ENCODE peak calls at places on chromosomes 3 and 15, in four cellular contexts. O is PC-3, G is IMR-90, N is H1. H is an unnamed sample.

GRCh38 chr15:64507293-64507802 is 47.0 kb downstream of the ZNF609 start:
- DNase-seq in O (no peak), G (peak), N (no peak), H (peak)

GRCh38 chr3:45103334-45103733 is 42.8 kb downstream of the CDCP1 start:
- DNase-seq in O (no peak), G (no peak), N (no peak), H (no peak)

GRCh38 chr15:42134617-42135243 is 21.7 kb downstream of the PLA2G4F start:
- DNase-seq in O (peak), G (no peak), N (no peak), H (no peak)

GRCh38 chr15:48397841-48398240 is 66.6 kb downstream of the DUT start:
- DNase-seq in O (no peak), G (no peak), N (no peak), H (no peak)

GRCh38 chr15:50627351-50628055 is 59.1 kb downstream of the TRPM7 start:
- DNase-seq in O (no peak), G (peak), N (no peak), H (no peak)

GRCh38 chr3:12484198-12484982 is at the start of gene TSEN2:
- DNase-seq in O (peak), G (peak), N (peak), H (peak)

GRCh38 chr3:128358156-128358895 is 108.4 kb downstream of the DNAJB8 start:
- DNase-seq in O (no peak), G (no peak), N (no peak), H (no peak)

GRCh38 chr15:25090073-25090733 is 135.4 kb downstream of the SNRPN start:
- DNase-seq in O (no peak), G (no peak), N (no peak), H (no peak)

GRCh38 chr15:33608714-33609113 is 297.9 kb downstream of the RYR3 start:
- DNase-seq in O (peak), G (no peak), N (no peak), H (no peak)

GRCh38 chr3:33377931-33378330 is 62.3 kb downstream of the UBP1 start:
- DNase-seq in O (peak), G (peak), N (no peak), H (no peak)

GRCh38 chr3:184766555-184767261 is 45.3 kb upstream of the VPS8 start:
- DNase-seq in O (no peak), G (peak), N (no peak), H (no peak)

GRCh38 chr3:46351646-46352045 is 2.3 kb upstream of the CCR2 start:
- DNase-seq in O (peak), G (no peak), N (no peak), H (no peak)

GRCh38 chr3:46312996-46313395 is 40.9 kb upstream of the CCR2 start:
- DNase-seq in O (peak), G (no peak), N (no peak), H (peak)

GRCh38 chr3:12750223-12750622 is 8.8 kb downstream of the TMEM40 start:
- DNase-seq in O (peak), G (peak), N (no peak), H (peak)

GRCh38 chr3:77039606-77040553 is at the start of gene ROBO2:
- DNase-seq in O (no peak), G (peak), N (no peak), H (no peak)

GRCh38 chr3:188051801-188052228 is 102.1 kb upstream of the LPP start:
- DNase-seq in O (no peak), G (no peak), N (no peak), H (no peak)

GRCh38 chr15:72859023-72859756 is 75.6 kb upstream of the ADPGK start:
- DNase-seq in O (no peak), G (no peak), N (no peak), H (no peak)

GRCh38 chr3:122063908-122064307 is 8.7 kb downstream of the CD86 start:
- DNase-seq in O (no peak), G (no peak), N (no peak), H (no peak)

GRCh38 chr15:38688761-38689160 is 124.1 kb upstream of the RASGRP1 start:
- DNase-seq in O (peak), G (no peak), N (no peak), H (no peak)

GRCh38 chr15:77243716-77244401 is 172.9 kb upstream of the TSPAN3 start:
- DNase-seq in O (no peak), G (no peak), N (no peak), H (no peak)

GRCh38 chr3:175456496-175456895 is 597.4 kb downstream of the NAALADL2 start:
- DNase-seq in O (peak), G (peak), N (no peak), H (no peak)

GRCh38 chr3:101719604-101720185 is 4.7 kb upstream of the CEP97 start:
- DNase-seq in O (no peak), G (no peak), N (no peak), H (no peak)

DNA sequence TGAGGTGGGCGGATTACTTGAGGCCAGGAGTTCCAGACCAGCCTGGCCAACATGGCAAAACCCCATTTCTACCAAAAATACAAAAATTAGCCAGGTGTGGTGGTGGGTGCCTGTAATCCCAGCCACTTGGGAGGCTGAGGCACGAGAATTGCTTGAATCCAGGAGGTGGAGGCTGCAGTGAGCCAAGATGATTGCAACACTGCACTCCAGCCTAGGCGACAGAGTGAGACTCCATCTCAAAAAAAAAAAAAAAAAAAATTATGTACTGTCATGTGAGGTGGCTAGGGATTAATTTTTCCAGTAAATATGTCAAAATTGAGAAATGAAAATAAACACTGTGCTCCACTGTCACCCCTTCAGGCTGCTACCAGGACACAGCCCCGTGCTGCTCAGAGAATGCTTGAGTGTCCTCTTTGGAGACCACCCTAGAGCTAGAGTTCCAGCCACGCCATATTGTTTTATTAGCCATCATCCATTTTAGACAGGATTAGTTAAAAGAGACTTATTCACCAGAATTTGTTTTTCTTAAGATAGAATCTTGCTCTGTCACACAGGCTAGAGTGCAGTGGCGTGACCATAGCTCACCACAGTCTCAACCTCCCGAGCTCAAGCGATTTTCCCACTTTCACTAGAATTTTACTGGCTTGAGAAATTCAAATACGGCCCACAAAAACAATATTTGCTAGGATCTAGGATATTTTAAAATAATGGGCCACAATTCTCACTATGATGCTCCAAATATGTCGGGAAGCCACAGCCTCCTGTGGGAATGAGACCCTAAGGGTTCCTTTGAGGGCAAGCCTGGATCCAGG is 680 bp downstream of the CD80 start:
- DNase-seq in O (no peak), G (no peak), N (no peak), H (no peak)
- H3K27ac ChIP-seq in O (no peak), G (no peak), N (no peak), H (no peak)

GRCh38 chr3:59338934-59339333 is 289.1 kb upstream of the CFAP20DC start:
- DNase-seq in O (no peak), G (no peak), N (no peak), H (no peak)
- TF ChIP-seq CTCF in O (no peak), G (no peak), N (no peak), H (no peak)

DNA sequence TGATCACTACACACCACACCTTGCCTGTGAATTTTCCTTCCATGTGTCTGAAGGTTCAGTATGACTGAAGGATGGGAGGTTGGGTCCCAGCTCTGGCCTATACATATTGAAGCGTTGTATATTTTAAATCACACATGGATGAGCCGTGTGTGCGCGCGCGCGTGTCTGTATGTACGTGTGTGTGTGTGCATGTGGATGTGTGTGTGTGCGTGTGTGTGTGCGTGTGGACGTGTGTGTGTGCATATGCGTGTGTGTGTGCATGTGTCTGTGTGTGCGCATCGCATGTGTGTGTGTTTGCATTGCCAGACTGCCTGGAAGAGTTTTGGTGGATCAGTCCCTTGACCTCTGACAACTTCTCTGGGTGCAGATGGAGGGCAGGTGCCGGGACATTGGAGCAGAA is 45.7 kb downstream of the RPLP1 start:
- DNase-seq in O (no peak), G (no peak), N (no peak), H (no peak)
- H3K4me2 ChIP-seq in O (no peak), G (no peak), N (no peak), H (no peak)

GRCh38 chr3:124635169-124635539 is 95.1 kb upstream of the UMPS start:
- DNase-seq in O (no peak), G (no peak), N (no peak), H (no peak)
- H3K27ac ChIP-seq in O (no peak), G (no peak), N (no peak), H (no peak)

DNA sequence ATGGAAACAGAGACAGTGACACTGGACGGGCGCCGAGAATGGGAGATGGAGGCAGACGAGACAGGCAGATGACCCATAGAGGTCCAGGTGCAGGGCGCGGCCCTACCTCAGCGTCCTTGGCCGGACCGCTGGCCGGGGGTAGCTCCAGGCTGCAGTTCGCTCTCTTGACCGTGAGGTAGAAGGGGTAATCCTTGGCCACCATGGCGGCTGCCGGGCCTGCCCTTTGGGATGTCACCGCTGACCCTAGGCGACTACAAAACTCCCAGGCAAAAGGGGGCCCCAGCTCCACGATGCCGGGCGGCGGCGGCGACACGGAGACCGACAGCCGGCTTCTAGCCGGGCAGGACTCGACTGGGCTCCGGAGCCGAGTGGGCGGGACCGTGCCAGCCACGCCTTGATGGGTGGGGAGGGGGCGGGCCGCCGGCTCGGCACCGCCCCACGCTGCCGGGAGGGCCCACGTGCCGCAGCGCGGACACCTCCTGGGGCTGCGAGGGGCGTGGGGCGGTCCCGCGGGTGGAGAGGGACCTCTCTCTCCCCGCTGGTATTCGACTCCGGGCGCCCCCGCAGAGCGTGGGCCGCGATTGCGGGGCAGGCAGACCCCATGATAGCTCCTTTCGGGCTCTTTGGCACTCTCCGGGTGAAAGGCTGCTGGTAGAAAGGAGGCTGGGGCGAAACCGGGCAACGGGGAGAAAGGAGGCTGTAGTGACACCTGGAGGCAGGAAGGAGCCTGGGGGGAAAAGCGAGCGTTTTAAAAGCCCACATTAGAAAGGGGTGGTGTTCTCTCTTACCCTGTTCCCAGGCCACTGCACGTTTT is at the start of gene ARHGEF3:
- DNase-seq in O (peak), G (peak), N (peak), H (peak)
- TF ChIP-seq CTCF in O (peak), G (peak), N (peak), H (peak)

GRCh38 chr3:65950340-65951326 is 88.1 kb downstream of the MAGI1 start:
- DNase-seq in O (no peak), G (no peak), N (peak), H (no peak)
- H3K4me2 ChIP-seq in O (no peak), G (no peak), N (peak), H (peak)

GRCh38 chr15:58525926-58526538 is 94.2 kb downstream of the LIPC start:
- DNase-seq in O (no peak), G (no peak), N (no peak), H (no peak)

GRCh38 chr15:58526647-58527192 is 94.9 kb downstream of the LIPC start:
- DNase-seq in O (no peak), G (no peak), N (no peak), H (no peak)

GRCh38 chr15:58529041-58529440 is 97.2 kb downstream of the LIPC start:
- DNase-seq in O (no peak), G (no peak), N (no peak), H (no peak)

GRCh38 chr15:58528197-58528870 is 96.5 kb downstream of the LIPC start:
- DNase-seq in O (peak), G (peak), N (no peak), H (peak)

GRCh38 chr15:58527573-58528196 is 95.9 kb downstream of the LIPC start:
- DNase-seq in O (no peak), G (no peak), N (no peak), H (no peak)
- H3K27ac ChIP-seq in O (no peak), G (no peak), N (no peak), H (peak)

DNA sequence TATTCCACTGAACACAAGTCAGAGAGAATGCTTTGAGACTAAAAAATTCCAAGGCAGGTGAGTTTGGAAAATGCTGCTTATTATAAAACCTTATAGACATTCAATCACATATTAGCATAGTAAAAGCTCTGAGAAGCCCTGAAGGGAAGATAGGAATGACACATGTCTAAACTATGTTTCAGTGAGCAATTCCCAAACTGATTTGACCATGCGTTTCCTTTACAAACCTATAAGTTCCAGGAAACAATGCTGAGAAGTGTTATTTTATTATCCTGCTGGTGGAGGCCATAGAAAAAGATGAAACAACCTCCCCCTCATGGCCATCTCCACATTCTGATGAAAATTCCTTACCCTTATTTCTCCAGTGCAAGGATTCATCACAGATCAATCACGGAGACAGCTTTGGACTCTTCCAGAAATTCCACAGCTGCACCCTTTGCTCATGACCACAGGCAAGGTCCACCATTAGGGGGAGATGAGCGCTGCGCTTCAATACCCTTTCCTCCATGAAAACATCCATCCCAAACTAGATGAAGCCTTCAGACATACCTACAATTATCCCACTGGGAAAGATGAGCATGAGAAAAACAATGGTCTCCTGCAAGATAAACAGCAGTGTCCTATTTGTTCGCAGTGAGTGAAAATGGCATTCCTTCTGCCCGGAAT is 372.2 kb downstream of the MAGI1 start:
- DNase-seq in O (peak), G (peak), N (no peak), H (no peak)
- TF ChIP-seq CTCF in O (peak), G (no peak), N (peak), H (no peak)

H was measured in PC-9.